ENCODE peak calls at places on chromosomes 6 and 20, in ten cellular contexts. S is neural progenitor cell, P is AG09309, L is psoas muscle, Y is IMR-90, I is choroid plexus epithelial cell, J is progenitor cell of endocrine pancreas, U is cardiac fibroblast, M is lung, H is HFF-Myc. R is an unnamed sample.

GRCh38 chr6:139109558-139109957 is 25.3 kb upstream of the HECA start:
- DNase-seq in M (no peak), P (no peak), L (no peak), H (no peak), U (peak), J (no peak), S (peak), I (peak), Y (peak), R (no peak)

GRCh38 chr6:143451531-143451930 is 926 bp downstream of the PEX3 start:
- DNase-seq in L (no peak), H (no peak), I (peak), J (no peak), U (no peak), S (no peak), Y (no peak), P (no peak), M (no peak), R (no peak)

GRCh38 chr20:63529861-63530787 is 7.1 kb downstream of the PTK6 start:
- DNase-seq in P (no peak), H (no peak), Y (no peak), J (peak), S (peak), M (no peak), I (no peak), U (no peak), L (peak), R (no peak)

GRCh38 chr20:53736122-53736756 is 142.6 kb upstream of the ZNF217 start:
- DNase-seq in U (peak), J (no peak), P (no peak), L (no peak), Y (no peak), H (no peak), I (no peak), S (peak), M (no peak), R (no peak)

GRCh38 chr6:168134399-168135201 is 55.6 kb upstream of the FRMD1 start:
- DNase-seq in H (no peak), P (no peak), S (no peak), U (no peak), Y (no peak), J (peak), I (no peak), M (no peak), L (no peak), R (no peak)

GRCh38 chr6:52568320-52568719 is 8.5 kb downstream of the TRAM2 start:
- DNase-seq in Y (no peak), U (peak), L (no peak), S (no peak), M (no peak), J (no peak), H (no peak), P (no peak), I (peak), R (no peak)

GRCh38 chr6:53526000-53526399 is 18.9 kb downstream of the GCLC start:
- DNase-seq in I (no peak), S (no peak), Y (no peak), M (no peak), J (no peak), L (no peak), H (no peak), U (no peak), P (no peak), R (no peak)

GRCh38 chr6:1022719-1023118 is 289.2 kb upstream of the FOXQ1 start:
- DNase-seq in L (no peak), M (no peak), S (no peak), Y (no peak), J (no peak), I (no peak), U (no peak), P (no peak), H (no peak), R (no peak)

GRCh38 chr6:63789699-63790098 is 154.1 kb downstream of the PHF3 start:
- DNase-seq in S (no peak), L (no peak), P (no peak), J (no peak), H (no peak), M (no peak), Y (no peak), I (no peak), U (no peak), R (no peak)

GRCh38 chr20:7926767-7927166 is 13.5 kb downstream of the HAO1 start:
- DNase-seq in I (peak), H (peak), U (peak), J (no peak), P (peak), S (peak), M (no peak), Y (peak), L (no peak), R (no peak)

GRCh38 chr20:45082468-45082867 is 18.5 kb downstream of the KCNS1 start:
- DNase-seq in L (no peak), S (no peak), P (no peak), J (no peak), H (no peak), U (no peak), Y (no peak), I (no peak), M (no peak), R (no peak)

DNA sequence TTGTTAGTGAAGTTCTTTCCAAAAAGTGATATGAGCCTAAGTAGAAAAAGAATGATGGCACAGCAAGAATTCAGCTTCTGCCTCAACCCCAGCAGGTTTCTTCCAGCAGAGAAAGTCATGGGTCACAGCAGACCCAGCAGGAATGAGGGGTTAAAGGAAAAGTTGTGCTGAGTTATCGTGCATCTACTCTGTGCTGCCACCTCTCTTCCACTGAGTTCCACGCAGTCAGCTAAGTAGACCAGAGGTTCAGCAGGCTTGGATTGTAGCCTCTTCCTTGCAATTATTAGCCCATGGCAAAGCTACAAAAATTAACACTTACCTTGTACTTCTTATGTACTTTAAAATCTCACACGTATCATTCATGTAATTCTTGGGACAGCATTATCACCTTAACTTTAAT is 510.8 kb downstream of the PTPRT start:
- DNase-seq in L (no peak), M (no peak), H (no peak), U (no peak), S (peak), I (no peak), P (no peak), Y (no peak), J (no peak), R (no peak)
- TF ChIP-seq CTCF in L (no peak), M (no peak), H (no peak), U (no peak), S (peak), I (no peak), P (no peak), Y (no peak), J (peak), R (peak)

DNA sequence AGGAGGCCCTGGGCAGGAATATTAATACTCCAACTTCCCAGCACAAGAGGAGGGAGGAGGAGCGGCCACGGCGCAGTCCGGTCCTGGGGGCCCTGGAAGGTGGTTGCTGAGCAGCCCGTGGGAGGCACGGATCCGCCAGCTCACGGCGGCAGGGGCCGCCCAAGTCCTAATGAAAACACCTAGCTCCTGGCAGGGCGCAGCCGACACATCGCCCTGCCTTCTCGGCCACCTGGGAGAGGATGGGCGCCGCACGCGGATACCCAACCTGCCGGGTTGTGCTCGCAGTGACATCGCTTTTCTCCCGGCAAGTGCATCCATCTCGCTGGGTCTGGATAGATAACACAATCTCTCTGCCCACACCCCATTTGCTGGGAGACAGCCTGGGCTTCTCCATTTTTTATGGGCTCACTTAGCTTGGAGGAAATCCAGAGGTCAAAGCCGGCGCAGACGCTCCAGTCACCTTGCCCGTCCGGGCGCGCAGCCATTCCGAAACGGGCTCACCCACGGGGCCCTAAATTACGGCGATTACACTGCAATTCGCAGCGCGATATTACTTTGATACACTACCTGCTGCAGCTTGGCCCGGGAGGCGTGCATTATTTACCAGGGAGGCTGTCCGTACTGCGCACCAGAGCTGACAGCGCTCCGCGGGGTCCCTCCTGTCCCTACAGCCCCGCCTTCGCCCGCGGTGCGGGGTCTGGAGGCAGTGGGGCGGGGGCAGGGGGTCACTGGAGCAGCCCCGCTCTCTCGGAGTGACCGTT is 36.2 kb upstream of the CCDC167 start:
- DNase-seq in J (no peak), U (no peak), S (peak), M (no peak), Y (no peak), H (no peak), P (no peak), I (no peak), L (no peak), R (no peak)
- TF ChIP-seq CTCF in J (peak), U (no peak), S (peak), M (no peak), Y (peak), H (no peak), P (no peak), I (no peak), L (no peak), R (no peak)

DNA sequence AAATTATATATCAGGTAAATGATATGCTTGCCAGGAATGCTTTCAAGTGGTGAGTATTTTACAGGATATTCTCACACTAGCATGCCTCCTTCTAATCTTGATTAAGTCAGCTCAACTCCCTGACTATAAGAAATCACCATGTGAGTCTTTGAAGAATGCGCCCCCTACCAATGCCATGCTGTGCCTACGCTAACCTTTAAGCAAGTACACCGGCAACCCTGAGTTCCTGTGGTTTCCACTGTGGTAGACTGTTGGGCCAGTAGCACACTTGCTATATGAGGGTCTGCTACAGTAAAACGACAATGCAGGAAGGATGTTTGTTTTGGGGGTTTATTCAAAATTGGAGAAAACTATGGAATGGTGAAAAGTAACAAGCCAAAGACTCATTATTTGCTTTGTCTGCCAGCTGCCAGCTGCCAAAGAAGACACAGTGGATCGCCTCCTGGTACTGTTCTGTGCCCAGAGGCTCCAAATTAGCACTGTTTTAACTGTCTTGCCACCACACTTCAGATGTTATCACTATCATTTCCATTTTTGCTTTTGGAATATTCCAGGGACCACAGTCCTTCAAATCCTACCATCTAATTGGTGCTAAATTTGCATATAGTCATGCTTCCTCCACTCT is 333.5 kb downstream of the RNGTT start:
- DNase-seq in Y (no peak), M (no peak), S (peak), L (no peak), U (no peak), P (no peak), I (peak), H (no peak), J (no peak), R (no peak)
- TF ChIP-seq CTCF in Y (no peak), M (no peak), S (peak), L (no peak), U (no peak), P (no peak), I (peak), H (no peak), J (no peak), R (no peak)

DNA sequence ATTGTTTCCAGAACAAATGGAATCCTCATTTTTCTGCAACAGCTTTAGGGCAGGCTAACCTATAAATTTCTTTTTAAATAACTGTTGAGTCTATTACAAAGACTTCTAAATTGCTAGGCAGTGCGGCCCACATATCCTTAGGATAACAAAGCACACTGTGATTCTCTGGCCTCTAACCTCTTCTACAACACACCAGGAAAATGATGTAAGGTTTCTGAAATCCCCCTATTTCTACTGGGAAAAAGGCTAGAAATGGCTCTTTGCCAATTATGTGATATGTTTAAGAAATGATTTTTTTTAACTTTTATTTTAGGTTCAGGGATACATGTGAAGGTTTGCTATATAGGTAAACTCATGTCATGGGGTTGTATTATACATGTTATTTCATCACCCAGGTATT is 17.3 kb upstream of the NT5E start:
- DNase-seq in J (no peak), H (no peak), I (peak), M (no peak), L (no peak), S (no peak), U (no peak), P (no peak), Y (no peak), R (no peak)
- TF ChIP-seq CTCF in J (no peak), H (no peak), I (no peak), M (no peak), L (no peak), S (no peak), U (no peak), P (no peak), Y (no peak), R (no peak)

GRCh38 chr6:108524528-108525218 is 36.0 kb upstream of the FOXO3 start:
- DNase-seq in P (no peak), U (peak), M (no peak), S (peak), H (no peak), I (peak), Y (peak), J (no peak), L (no peak), R (no peak)

GRCh38 chr6:108523697-108524096 is 37.0 kb upstream of the FOXO3 start:
- DNase-seq in S (no peak), H (no peak), U (no peak), L (no peak), M (no peak), Y (no peak), I (no peak), P (no peak), J (no peak), R (no peak)

GRCh38 chr6:108521616-108522107 is 39.1 kb upstream of the FOXO3 start:
- DNase-seq in M (no peak), H (no peak), P (no peak), J (no peak), U (no peak), L (no peak), Y (no peak), S (no peak), I (no peak), R (no peak)

DNA sequence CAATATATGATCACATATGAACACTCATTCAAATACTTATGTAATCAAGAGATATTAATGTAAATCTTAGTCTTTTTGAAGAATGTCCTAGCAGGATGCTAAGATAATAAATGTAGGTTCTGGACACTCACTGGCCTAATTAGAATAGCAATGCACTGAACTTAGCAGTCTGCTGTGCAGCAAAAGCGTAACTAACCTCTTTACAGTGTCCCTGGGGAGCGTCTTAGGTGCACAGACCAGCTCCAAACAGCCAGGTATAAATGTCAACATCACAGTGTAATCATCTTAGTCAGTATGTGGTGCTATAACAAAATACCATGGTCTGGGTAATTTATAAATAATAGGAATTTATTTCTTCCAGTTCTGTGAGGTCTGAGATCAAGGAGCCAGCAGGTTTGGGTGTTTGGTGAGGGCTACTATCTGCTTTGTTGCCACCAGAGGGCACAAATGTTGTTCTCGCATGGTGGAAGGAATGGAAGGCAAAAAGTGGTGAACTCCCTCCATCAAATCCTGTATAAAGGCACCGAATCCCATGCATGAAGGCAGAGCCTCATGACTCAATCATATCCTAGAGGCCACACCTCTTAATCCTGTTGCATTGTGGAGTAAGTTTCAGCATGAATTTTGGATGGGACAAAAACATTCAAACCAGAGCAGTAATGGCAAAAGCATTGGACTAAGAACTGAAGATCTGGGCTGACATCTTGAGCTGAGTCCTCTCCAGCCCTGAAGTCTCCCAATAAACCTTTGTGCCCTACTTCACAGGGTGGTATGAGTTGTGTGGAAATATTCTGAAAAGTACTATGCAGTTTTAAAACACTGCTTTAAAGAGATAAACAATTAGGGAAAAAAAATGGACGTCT is 41.8 kb upstream of the FOXO3 start:
- DNase-seq in H (peak), J (no peak), L (no peak), Y (peak), U (peak), S (peak), P (no peak), I (peak), M (no peak), R (no peak)
- TF ChIP-seq CTCF in H (peak), J (peak), L (no peak), Y (peak), U (peak), S (peak), P (peak), I (peak), M (no peak), R (peak)

GRCh38 chr6:99073223-99073622 is 125.5 kb upstream of the FBXL4 start:
- DNase-seq in L (no peak), Y (no peak), M (no peak), I (no peak), H (no peak), P (no peak), S (no peak), U (no peak), J (no peak), R (no peak)
- TF ChIP-seq CTCF in L (no peak), Y (no peak), M (no peak), I (no peak), H (no peak), P (no peak), S (no peak), U (no peak), J (no peak), R (no peak)

DNA sequence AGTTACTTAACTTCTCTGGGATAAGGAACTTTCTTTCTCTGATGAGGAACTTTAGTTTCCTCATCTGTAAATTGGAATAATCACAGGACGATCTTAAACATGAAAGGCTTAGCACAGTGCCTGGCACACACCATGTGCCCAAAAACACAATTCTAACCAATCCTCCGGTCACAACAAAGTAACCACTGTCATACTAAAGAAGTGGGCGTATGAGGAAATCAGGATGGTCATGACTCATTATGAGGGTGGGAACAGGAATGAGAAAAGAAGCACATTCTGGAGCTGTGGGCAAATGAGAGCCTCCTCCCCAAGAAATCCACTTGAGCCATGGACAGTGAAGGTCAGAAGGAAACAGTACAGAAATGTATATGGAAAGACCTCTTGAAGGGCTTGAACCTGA is 82.9 kb downstream of the LRFN2 start:
- DNase-seq in L (no peak), I (no peak), Y (no peak), M (no peak), P (no peak), H (no peak), J (no peak), U (no peak), S (no peak), R (no peak)
- TF ChIP-seq CTCF in L (no peak), I (no peak), Y (no peak), M (no peak), P (no peak), H (no peak), J (no peak), U (no peak), S (no peak), R (no peak)

GRCh38 chr6:160690458-160690857 is 11.6 kb upstream of the PLG start:
- DNase-seq in U (no peak), I (no peak), S (no peak), L (no peak), H (no peak), Y (no peak), P (no peak), J (no peak), M (no peak), R (no peak)

GRCh38 chr6:160697826-160698225 is 4.2 kb upstream of the PLG start:
- DNase-seq in P (no peak), M (no peak), H (no peak), L (no peak), S (no peak), Y (no peak), J (no peak), I (no peak), U (no peak), R (no peak)

GRCh38 chr6:160691617-160692016 is 10.4 kb upstream of the PLG start:
- DNase-seq in P (no peak), I (no peak), M (no peak), S (no peak), H (no peak), L (no peak), U (no peak), J (no peak), Y (no peak), R (no peak)

GRCh38 chr6:160692369-160692959 is 9.6 kb upstream of the PLG start:
- DNase-seq in S (no peak), H (no peak), Y (no peak), J (no peak), I (no peak), U (no peak), M (no peak), L (no peak), P (no peak), R (no peak)
- TF ChIP-seq CTCF in S (peak), H (no peak), Y (no peak), J (no peak), I (no peak), U (no peak), M (no peak), L (no peak), P (no peak), R (peak)

R was measured in neural crest cell.